ENCODE peak calls at places on chromosomes 2 and 18, in ten cellular contexts. S is kidney, P is left ventricle myocardium inferior, V is tibial artery, Q is tibial nerve, O is prostate gland, X is astrocyte, D is H9, F is IMR-90, A is foreskin keratinocyte. T is an unnamed sample. For H3K4me1, the result is how much of the 10 kb centered on the place peaks cover.

GRCh38 chr2:240557101-240557751 is 562 bp downstream of the ANKMY1 start:
- DNase-seq in Q (no peak), O (peak), X (no peak), D (peak), V (no peak), F (no peak), P (no peak), S (peak), A (no peak), T (no peak)

GRCh38 chr2:85394256-85394655 is 15.9 kb downstream of the CAPG start:
- DNase-seq in O (no peak), D (no peak), P (no peak), A (no peak), F (no peak), X (no peak), V (peak), S (no peak), Q (no peak), T (no peak)

GRCh38 chr2:129483366-129483765 is 496.1 kb upstream of the RAB6C start:
- DNase-seq in O (no peak), Q (no peak), V (no peak), F (no peak), S (no peak), X (no peak), D (no peak), A (no peak), P (no peak), T (no peak)

GRCh38 chr2:12718662-12719399 is 2.1 kb downstream of the TRIB2 start:
- DNase-seq in X (no peak), A (no peak), D (peak), S (peak), F (no peak), P (no peak), Q (no peak), V (no peak), O (no peak), T (no peak)

GRCh38 chr2:201149064-201149820 is 33.3 kb downstream of the CFLAR start:
- DNase-seq in X (peak), S (no peak), A (peak), P (no peak), Q (no peak), O (no peak), D (no peak), F (peak), V (no peak), T (no peak)

GRCh38 chr2:216678813-216679657 is 16.3 kb downstream of the IGFBP5 start:
- DNase-seq in X (no peak), F (no peak), S (no peak), O (no peak), A (no peak), D (no peak), Q (no peak), P (no peak), V (no peak), T (no peak)

GRCh38 chr18:32300914-32301313 is 111.1 kb downstream of the MEP1B start:
- DNase-seq in D (no peak), P (no peak), A (no peak), S (no peak), O (no peak), F (peak), X (no peak), Q (no peak), V (no peak), T (no peak)

GRCh38 chr2:70765507-70765906 is 2.5 kb downstream of the ADD2 start:
- DNase-seq in X (no peak), F (no peak), D (no peak), Q (no peak), O (no peak), V (no peak), P (no peak), S (no peak), A (no peak), T (no peak)

GRCh38 chr2:134108124-134108523 is 145.7 kb upstream of the MGAT5 start:
- DNase-seq in O (no peak), D (no peak), A (no peak), S (no peak), Q (peak), V (no peak), F (no peak), P (no peak), X (no peak), T (no peak)

GRCh38 chr2:130850788-130851623 is 14.3 kb downstream of the ARHGEF4 start:
- DNase-seq in F (no peak), S (peak), D (no peak), V (no peak), A (no peak), Q (no peak), P (peak), O (no peak), X (no peak), T (no peak)

GRCh38 chr2:98578231-98578630 is 30.1 kb downstream of the COA5 start:
- DNase-seq in Q (no peak), V (no peak), O (no peak), A (no peak), X (no peak), F (no peak), D (no peak), P (no peak), S (no peak), T (no peak)

GRCh38 chr2:226652983-226653765 is 146.4 kb downstream of the IRS1 start:
- DNase-seq in Q (no peak), D (no peak), P (no peak), V (no peak), X (peak), S (no peak), A (no peak), F (peak), O (no peak), T (no peak)

GRCh38 chr2:47357475-47357874 is 45.5 kb upstream of the MSH2 start:
- DNase-seq in Q (peak), O (no peak), S (no peak), D (no peak), V (no peak), X (peak), A (peak), P (no peak), F (peak), T (no peak)

GRCh38 chr2:231634412-231634811 is 41.7 kb downstream of the TEX44 start:
- DNase-seq in S (no peak), Q (no peak), P (no peak), D (no peak), V (no peak), F (no peak), A (no peak), X (no peak), O (no peak), T (no peak)

GRCh38 chr18:49907346-49907929 is 94.1 kb upstream of the ACAA2 start:
- DNase-seq in P (no peak), O (no peak), Q (no peak), D (no peak), X (peak), A (peak), S (no peak), F (no peak), V (no peak), T (no peak)

GRCh38 chr2:166764216-166764615 is 124.1 kb upstream of the XIRP2 start:
- DNase-seq in D (no peak), S (no peak), F (no peak), X (no peak), A (no peak), Q (no peak), V (no peak), P (no peak), O (no peak), T (no peak)

GRCh38 chr18:34738173-34738894 is 28.2 kb downstream of the DTNA start:
- DNase-seq in D (no peak), A (peak), F (no peak), P (peak), S (no peak), O (no peak), V (no peak), Q (no peak), X (peak), T (no peak)

GRCh38 chr2:202278036-202278760 is 12.6 kb downstream of the NOP58 start:
- DNase-seq in A (peak), S (no peak), F (peak), Q (no peak), P (no peak), D (no peak), V (no peak), O (no peak), X (peak), T (no peak)

GRCh38 chr2:236988690-236989639 is 96.7 kb upstream of the COPS8 start:
- DNase-seq in O (no peak), A (no peak), S (no peak), V (peak), Q (peak), D (no peak), X (no peak), F (no peak), P (peak), T (no peak)

GRCh38 chr18:77702686-77703085 is 453.0 kb downstream of the GALR1 start:
- DNase-seq in A (no peak), X (no peak), Q (no peak), F (peak), D (no peak), S (no peak), P (no peak), V (no peak), O (peak), T (peak)

GRCh38 chr2:149894226-149894625 is 306.7 kb upstream of the MMADHC start:
- DNase-seq in F (no peak), X (no peak), D (no peak), O (no peak), A (peak), V (no peak), Q (no peak), P (no peak), S (no peak), T (no peak)

GRCh38 chr18:45449761-45450227 is 165.5 kb upstream of the SLC14A2 start:
- DNase-seq in P (peak), Q (peak), D (no peak), S (peak), V (peak), F (no peak), X (peak), A (no peak), O (no peak), T (no peak)

GRCh38 chr2:57497489-57498096 is 549.0 kb upstream of the VRK2 start:
- DNase-seq in X (peak), V (no peak), F (peak), D (peak), O (peak), S (no peak), P (no peak), A (peak), Q (peak), T (peak)

GRCh38 chr2:100197643-100198153 is 55.3 kb upstream of the AFF3 start:
- DNase-seq in A (peak), P (peak), F (peak), S (peak), V (peak), O (peak), D (peak), X (peak), Q (peak), T (no peak)

GRCh38 chr18:31671951-31672350 is 12.4 kb downstream of the B4GALT6 start:
- DNase-seq in D (no peak), V (no peak), F (no peak), A (no peak), S (no peak), P (no peak), O (no peak), X (no peak), Q (no peak), T (no peak)

DNA sequence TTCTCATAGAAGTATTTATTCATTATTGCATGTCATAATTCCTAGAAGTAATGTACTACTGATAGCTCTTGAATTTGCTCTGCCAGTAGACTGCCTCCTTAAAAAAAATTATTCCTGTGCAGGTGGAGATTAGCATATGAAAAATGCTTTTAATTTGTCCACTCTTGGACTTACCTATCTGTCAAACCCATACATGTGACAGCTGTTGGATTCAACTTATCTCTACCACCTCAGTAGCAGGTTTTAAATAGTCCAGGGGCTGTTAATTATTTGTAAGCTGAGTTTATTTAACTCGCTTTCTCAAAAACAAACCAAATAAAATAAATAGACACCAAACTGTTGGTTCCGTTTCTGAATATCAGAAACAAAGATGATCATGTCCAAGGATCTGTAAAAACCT is 44.3 kb downstream of the ZEB2 start:
- DNase-seq in P (no peak), O (no peak), A (no peak), Q (no peak), F (no peak), V (no peak), X (no peak), S (no peak), D (no peak), T (no peak)
- H3K4me1 ChIP-seq in P (half or more), O (under half), A (under half), Q (half or more), F (under half), V (under half), X (under half), S (under half), D (under half), T (under half)

DNA sequence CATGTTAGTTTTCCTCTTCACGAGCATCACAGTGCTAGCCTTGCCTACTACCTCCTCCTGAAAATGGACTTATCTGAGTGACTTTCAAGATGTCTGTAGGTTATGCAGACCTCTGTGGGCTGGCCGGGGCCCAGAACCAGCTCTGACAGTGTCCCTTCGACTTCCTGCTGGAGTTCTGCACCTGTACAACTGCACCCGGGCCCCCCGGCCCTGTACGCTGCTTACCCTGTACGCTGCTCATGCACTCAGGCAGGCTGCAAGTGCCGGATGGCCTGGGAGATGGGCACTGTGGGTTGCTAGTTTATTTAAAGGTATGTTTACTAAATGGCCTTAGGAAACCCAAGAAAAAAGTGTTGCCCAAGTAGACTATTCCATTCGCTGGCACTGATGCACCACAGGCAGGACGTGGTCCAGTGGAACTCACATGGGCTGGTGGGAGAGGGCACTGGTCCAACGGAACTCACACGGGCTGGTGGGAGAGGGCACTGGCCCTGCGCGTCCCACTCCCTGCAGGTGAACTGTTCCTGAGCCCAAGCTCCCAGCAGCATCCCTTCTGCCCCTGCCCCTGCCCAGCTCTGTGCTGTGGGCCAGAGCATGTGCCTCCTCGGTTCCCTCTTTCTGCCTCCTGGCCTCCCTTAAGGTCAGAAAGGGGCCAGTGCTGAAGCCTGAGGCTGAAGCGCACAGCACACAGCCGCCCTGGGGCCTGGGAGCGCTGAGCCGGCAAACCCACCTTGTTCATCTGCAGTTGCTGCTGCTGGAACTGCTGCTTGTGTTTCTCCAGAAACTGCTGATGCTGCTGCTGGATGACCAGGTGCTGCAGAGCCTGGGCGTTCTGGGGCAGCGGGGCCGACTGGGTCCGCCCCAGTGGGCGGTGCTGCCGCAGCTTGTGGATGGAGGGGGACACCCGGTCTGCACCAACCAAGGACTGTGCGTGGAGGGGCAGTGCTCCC is 274.8 kb downstream of the HDAC4 start:
- DNase-seq in X (no peak), A (no peak), S (no peak), Q (no peak), D (no peak), F (no peak), P (no peak), V (no peak), O (no peak), T (no peak)
- H3K4me1 ChIP-seq in X (under half), A (under half), S (under half), Q (under half), D (under half), F (under half), P (under half), V (under half), O (under half), T (under half)

DNA sequence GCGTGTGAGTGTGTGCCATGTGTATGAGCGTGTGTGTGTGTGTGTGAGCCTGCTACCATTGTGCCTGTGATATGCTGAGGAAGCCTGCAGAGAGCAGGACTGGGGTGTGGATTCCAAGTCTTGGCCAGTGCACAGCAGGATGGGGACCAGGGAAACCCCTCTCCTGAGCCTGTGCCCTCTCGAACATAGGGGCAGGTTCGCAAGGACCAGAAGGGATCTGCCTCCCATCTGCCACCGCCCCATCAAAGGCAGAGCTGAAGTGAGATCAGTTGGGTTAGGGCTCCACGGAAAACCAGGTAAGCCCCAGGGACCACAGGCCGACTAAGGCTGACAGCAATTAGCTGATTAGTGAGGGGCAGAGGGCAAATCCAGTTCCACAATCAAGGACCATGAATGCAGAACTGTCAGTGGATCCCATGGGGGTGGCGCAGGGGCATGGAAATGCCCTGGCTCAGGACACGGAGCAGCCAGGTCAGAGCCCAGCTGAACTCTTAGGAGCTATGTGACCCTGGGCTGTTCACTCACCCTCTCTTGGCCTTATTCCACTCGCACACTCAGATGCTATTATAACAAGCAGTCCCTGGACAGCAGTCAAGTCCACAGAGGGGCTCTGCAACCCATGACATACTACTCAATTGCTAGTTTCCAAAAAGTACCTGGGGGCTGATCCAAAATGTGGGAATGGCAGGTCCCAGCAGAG is 84.2 kb upstream of the ID2 start:
- DNase-seq in V (no peak), D (no peak), O (no peak), X (no peak), A (no peak), S (no peak), Q (no peak), F (no peak), P (no peak), T (no peak)
- H3K4me1 ChIP-seq in V (under half), D (under half), O (under half), X (under half), A (under half), S (under half), Q (under half), F (under half), P (under half), T (under half)

DNA sequence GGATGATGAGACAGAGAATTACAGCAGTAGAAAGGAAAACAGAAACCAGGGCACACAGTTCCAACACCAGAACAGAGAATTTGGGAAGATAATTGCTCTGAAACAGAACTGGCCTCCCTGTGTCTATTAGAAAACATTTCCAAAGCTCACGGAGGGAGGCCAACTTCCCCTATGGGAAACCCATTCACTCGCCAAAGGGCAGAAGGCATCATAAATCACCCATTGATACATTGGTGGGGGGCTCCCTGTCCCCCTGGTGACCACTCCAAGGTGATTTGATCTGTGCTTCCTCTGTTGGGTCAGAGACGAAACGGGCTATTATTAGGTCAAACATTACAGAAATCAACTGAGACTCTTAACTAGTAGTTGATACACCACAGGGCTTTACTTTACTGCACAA is 3.8 kb downstream of the ARL4C start:
- DNase-seq in F (no peak), V (no peak), Q (no peak), A (no peak), D (no peak), X (no peak), S (no peak), O (no peak), P (no peak), T (no peak)
- H3K4me1 ChIP-seq in F (under half), V (under half), Q (under half), A (under half), D (under half), X (under half), S (under half), O (under half), P (under half), T (under half)

GRCh38 chr2:32262105-32262504 is 2.6 kb downstream of the NLRC4 start:
- DNase-seq in S (no peak), F (no peak), Q (no peak), D (no peak), O (no peak), P (no peak), V (no peak), A (no peak), X (no peak), T (no peak)
- H3K4me1 ChIP-seq in S (under half), F (under half), Q (under half), D (under half), O (under half), P (under half), V (under half), A (under half), X (under half), T (under half)

GRCh38 chr2:38267270-38267925 is 109.7 kb downstream of the ATL2 start:
- DNase-seq in A (peak), D (no peak), S (no peak), V (no peak), X (no peak), Q (no peak), P (no peak), O (no peak), F (no peak), T (no peak)
- H3K4me1 ChIP-seq in A (under half), D (under half), S (under half), V (under half), X (under half), Q (under half), P (under half), O (under half), F (under half), T (under half)

DNA sequence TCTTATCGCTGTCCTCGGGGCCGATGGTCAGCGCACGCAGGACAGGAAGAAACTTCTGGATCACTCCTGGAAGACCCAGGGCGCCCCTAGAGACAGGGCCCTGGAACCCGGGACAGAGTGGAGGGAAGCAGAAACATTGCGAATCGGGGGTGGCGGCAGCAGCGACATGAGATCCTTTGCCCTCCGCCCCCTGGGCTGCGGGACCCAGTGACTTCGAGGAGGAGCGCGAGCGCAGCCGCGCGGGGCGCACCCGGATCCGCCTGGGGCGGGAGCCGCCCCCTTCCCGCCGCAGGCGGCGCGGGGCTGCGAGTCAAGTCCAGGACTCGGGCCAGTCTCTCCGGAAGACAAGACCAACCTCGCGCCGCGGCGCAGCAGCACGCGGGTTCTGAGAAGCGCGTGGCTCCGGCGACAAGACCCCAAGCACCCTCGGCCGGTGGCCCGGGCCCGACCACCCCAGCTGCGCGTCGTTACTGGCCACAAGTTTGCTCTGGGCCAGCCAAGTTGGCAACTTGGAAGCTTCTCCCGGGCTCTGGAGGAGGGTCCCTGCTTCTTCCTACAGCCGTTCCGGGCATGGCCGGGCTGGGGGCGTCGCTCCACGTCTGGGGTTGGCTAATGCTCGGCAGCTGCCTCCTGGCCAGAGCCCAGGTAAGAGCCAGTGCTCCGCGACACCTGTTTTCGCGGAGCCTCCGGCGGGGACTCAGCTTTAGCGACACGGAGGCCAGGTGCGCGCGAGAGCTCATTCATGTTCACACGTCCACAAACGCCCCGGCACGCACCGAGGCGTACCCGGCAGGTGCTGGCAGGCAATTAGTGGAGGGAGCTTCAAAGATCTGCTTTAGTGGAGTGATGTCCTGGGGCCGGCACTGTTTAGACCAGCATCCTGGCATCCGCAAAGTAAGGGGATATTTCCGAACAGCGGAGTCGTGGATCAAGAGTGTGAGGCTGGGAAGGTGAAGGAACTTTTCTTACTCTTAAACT is at the start of gene PTH2R:
- DNase-seq in P (no peak), V (no peak), D (peak), S (peak), F (no peak), X (peak), A (no peak), Q (no peak), O (no peak), T (no peak)
- H3K4me1 ChIP-seq in P (under half), V (under half), D (under half), S (under half), F (under half), X (under half), A (under half), Q (under half), O (under half), T (under half)

GRCh38 chr2:9554841-9555337 is 741 bp downstream of the ADAM17 start:
- DNase-seq in V (no peak), F (peak), A (peak), S (no peak), D (no peak), Q (peak), X (peak), O (peak), P (no peak), T (no peak)
- H3K4me1 ChIP-seq in V (under half), F (under half), A (under half), S (under half), D (under half), Q (under half), X (under half), O (under half), P (half or more), T (under half)

T was measured in iPS DF 6.9.